ENCODE peak calls at places on chromosomes 12 and 14, in eight cellular contexts. Z is colonic mucosa; Q is HS-27A; O is mucosa of gallbladder; L is activated naive CD4-positive, alpha-beta T cell; B is D341Med; J is B cell; D is CD8-positive, alpha-beta memory T cell. K is an unnamed sample.

GRCh38 chr14:105385698-105386365 is 12.5 kb upstream of the TEX22 start:
- DNase-seq in Z (no peak), Q (no peak), O (no peak), L (no peak), B (no peak), J (no peak), D (no peak), K (no peak)

GRCh38 chr14:104546021-104546491 is 33.5 kb upstream of the C14orf180 start:
- DNase-seq in Z (no peak), Q (no peak), O (no peak), L (no peak), B (peak; percentile 33), J (no peak), D (no peak), K (no peak)

GRCh38 chr12:15527201-15527782 is 205.0 kb downstream of the PTPRO start:
- DNase-seq in Z (peak; percentile 45), Q (no peak), O (peak; percentile 16), L (no peak), B (no peak), J (no peak), D (no peak), K (no peak)

GRCh38 chr14:78902010-78902623 is 731.9 kb downstream of the NRXN3 start:
- DNase-seq in Z (peak; percentile 25), Q (no peak), O (peak; percentile 16), L (no peak), B (peak; percentile 65), J (no peak), D (no peak), K (no peak)

GRCh38 chr14:88825503-88825902 is 1.1 kb downstream of the TTC8 start:
- DNase-seq in Z (no peak), Q (no peak), O (no peak), L (no peak), B (no peak), J (no peak), D (no peak), K (no peak)

GRCh38 chr12:90064759-90065158 is 356.1 kb upstream of the ATP2B1 start:
- DNase-seq in Z (no peak), Q (no peak), O (no peak), L (no peak), B (no peak), J (no peak), D (no peak), K (no peak)

GRCh38 chr14:25108959-25109358 is 59.0 kb upstream of the STXBP6 start:
- DNase-seq in Z (peak; percentile 73), Q (no peak), O (peak; percentile 43), L (no peak), B (no peak), J (no peak), D (no peak), K (no peak)

GRCh38 chr12:79298511-79298910 is 392.3 kb downstream of the PAWR start:
- DNase-seq in Z (no peak), Q (no peak), O (no peak), L (no peak), B (no peak), J (no peak), D (no peak), K (no peak)

GRCh38 chr14:101077511-101078074 is 174.1 kb upstream of the RTL1 start:
- DNase-seq in Z (peak; percentile 9), Q (no peak), O (no peak), L (no peak), B (peak; percentile 23), J (no peak), D (no peak), K (peak; percentile 23)

GRCh38 chr12:52821826-52822660 is 8.1 kb upstream of the KRT4 start:
- DNase-seq in Z (peak; percentile 49), Q (no peak), O (no peak), L (no peak), B (no peak), J (no peak), D (no peak), K (no peak)

GRCh38 chr14:50064993-50065392 is 51.4 kb downstream of the VCPKMT start:
- DNase-seq in Z (peak; percentile 64), Q (no peak), O (peak; percentile 67), L (no peak), B (no peak), J (peak; percentile 85), D (peak; percentile 36), K (peak; percentile 43)

GRCh38 chr14:91047174-91047753 is 13.2 kb downstream of the RPS6KA5 start:
- DNase-seq in Z (no peak), Q (no peak), O (no peak), L (no peak), B (no peak), J (no peak), D (no peak), K (no peak)

GRCh38 chr12:91662021-91662420 is 479.4 kb upstream of the DCN start:
- DNase-seq in Z (no peak), Q (no peak), O (no peak), L (no peak), B (no peak), J (no peak), D (no peak), K (no peak)

GRCh38 chr12:26787125-26787495 is 45.9 kb downstream of the ITPR2 start:
- DNase-seq in Z (no peak), Q (no peak), O (no peak), L (no peak), B (no peak), J (no peak), D (no peak), K (no peak)

GRCh38 chr12:132106921-132107320 is 37.2 kb downstream of the DDX51 start:
- DNase-seq in Z (no peak), Q (no peak), O (no peak), L (no peak), B (no peak), J (no peak), D (no peak), K (no peak)

GRCh38 chr12:46214668-46215429 is 54.0 kb downstream of the SLC38A1 start:
- DNase-seq in Z (peak; percentile 27), Q (no peak), O (peak; percentile 52), L (peak; percentile 16), B (no peak), J (peak; percentile 63), D (peak; percentile 78), K (no peak)

GRCh38 chr14:99675381-99675835 is 8.7 kb upstream of the CYP46A1 start:
- DNase-seq in Z (no peak), Q (no peak), O (no peak), L (no peak), B (no peak), J (no peak), D (no peak), K (no peak)

GRCh38 chr12:124720019-124720686 is 143.5 kb downstream of the SCARB1 start:
- DNase-seq in Z (no peak), Q (no peak), O (no peak), L (no peak), B (peak; percentile 70), J (no peak), D (no peak), K (no peak)

GRCh38 chr12:98213556-98213955 is 301.8 kb upstream of the TMPO start:
- DNase-seq in Z (no peak), Q (no peak), O (no peak), L (no peak), B (no peak), J (no peak), D (no peak), K (no peak)

GRCh38 chr14:75011356-75012097 is 8.8 kb downstream of the EIF2B2 start:
- DNase-seq in Z (no peak), Q (no peak), O (no peak), L (no peak), B (no peak), J (no peak), D (no peak), K (no peak)

GRCh38 chr14:60092516-60092915 is 793 bp downstream of the PCNX4 start:
- DNase-seq in Z (peak; percentile 35), Q (no peak), O (no peak), L (no peak), B (peak; percentile 43), J (peak; percentile 38), D (no peak), K (no peak)